ENCODE peak calls at places on chromosomes 1 and 21, in ten cellular contexts. One of them, this sample, is unnamed.

GRCh38 chr21:36247316-36247715 is 72.7 kb upstream of the MORC3 start:
- DNase-seq in posterior cingulate gyrus: no peak
- DNase-seq in T47D: no peak
- DNase-seq in progenitor cell of endocrine pancreas: no peak
- DNase-seq in iris pigment epithelial cell: peak
- DNase-seq in brain pericyte: no peak
- DNase-seq in activated CD8-positive, alpha-beta memory T cell treated with anti-CD3 and anti-CD28 coated beads, Interleukin-2, amount 50 U/mL, for 48 hours: no peak
- DNase-seq in effector memory CD8-positive, alpha-beta T cell: no peak
- DNase-seq in HFFc6: no peak
- DNase-seq in stimulated activated CD8-positive, alpha-beta memory T cell treated with anti-CD3 and anti-CD28 coated beads, Interleukin-7, amount 100 ng/mL, for 24 hours: no peak
- DNase-seq in this sample: no peak

GRCh38 chr1:215111916-215112315 is 29.4 kb downstream of the KCNK2 start:
- DNase-seq in brain pericyte: no peak
- DNase-seq in posterior cingulate gyrus: no peak
- DNase-seq in HFFc6: no peak
- DNase-seq in effector memory CD8-positive, alpha-beta T cell: no peak
- DNase-seq in iris pigment epithelial cell: no peak
- DNase-seq in stimulated activated CD8-positive, alpha-beta memory T cell treated with anti-CD3 and anti-CD28 coated beads, Interleukin-7, amount 100 ng/mL, for 24 hours: no peak
- DNase-seq in T47D: no peak
- DNase-seq in activated CD8-positive, alpha-beta memory T cell treated with anti-CD3 and anti-CD28 coated beads, Interleukin-2, amount 50 U/mL, for 48 hours: no peak
- DNase-seq in progenitor cell of endocrine pancreas: no peak
- DNase-seq in this sample: peak

GRCh38 chr1:223717695-223718363 is 5.5 kb downstream of the CAPN2 start:
- DNase-seq in posterior cingulate gyrus: no peak
- DNase-seq in iris pigment epithelial cell: no peak
- DNase-seq in progenitor cell of endocrine pancreas: no peak
- DNase-seq in stimulated activated CD8-positive, alpha-beta memory T cell treated with anti-CD3 and anti-CD28 coated beads, Interleukin-7, amount 100 ng/mL, for 24 hours: no peak
- DNase-seq in effector memory CD8-positive, alpha-beta T cell: no peak
- DNase-seq in activated CD8-positive, alpha-beta memory T cell treated with anti-CD3 and anti-CD28 coated beads, Interleukin-2, amount 50 U/mL, for 48 hours: no peak
- DNase-seq in T47D: no peak
- DNase-seq in HFFc6: peak
- DNase-seq in brain pericyte: no peak
- DNase-seq in this sample: no peak

GRCh38 chr1:162220009-162220539 is 150.6 kb downstream of the NOS1AP start:
- DNase-seq in progenitor cell of endocrine pancreas: no peak
- DNase-seq in stimulated activated CD8-positive, alpha-beta memory T cell treated with anti-CD3 and anti-CD28 coated beads, Interleukin-7, amount 100 ng/mL, for 24 hours: no peak
- DNase-seq in posterior cingulate gyrus: no peak
- DNase-seq in brain pericyte: no peak
- DNase-seq in iris pigment epithelial cell: no peak
- DNase-seq in activated CD8-positive, alpha-beta memory T cell treated with anti-CD3 and anti-CD28 coated beads, Interleukin-2, amount 50 U/mL, for 48 hours: no peak
- DNase-seq in HFFc6: no peak
- DNase-seq in T47D: no peak
- DNase-seq in effector memory CD8-positive, alpha-beta T cell: no peak
- DNase-seq in this sample: no peak

GRCh38 chr1:165352109-165352441 is 4.4 kb downstream of the LMX1A start:
- DNase-seq in iris pigment epithelial cell: no peak
- DNase-seq in stimulated activated CD8-positive, alpha-beta memory T cell treated with anti-CD3 and anti-CD28 coated beads, Interleukin-7, amount 100 ng/mL, for 24 hours: no peak
- DNase-seq in activated CD8-positive, alpha-beta memory T cell treated with anti-CD3 and anti-CD28 coated beads, Interleukin-2, amount 50 U/mL, for 48 hours: no peak
- DNase-seq in T47D: no peak
- DNase-seq in posterior cingulate gyrus: no peak
- DNase-seq in HFFc6: no peak
- DNase-seq in effector memory CD8-positive, alpha-beta T cell: no peak
- DNase-seq in brain pericyte: no peak
- DNase-seq in progenitor cell of endocrine pancreas: no peak
- DNase-seq in this sample: no peak

GRCh38 chr1:101284021-101284420 is 47.2 kb downstream of the S1PR1 start:
- DNase-seq in activated CD8-positive, alpha-beta memory T cell treated with anti-CD3 and anti-CD28 coated beads, Interleukin-2, amount 50 U/mL, for 48 hours: peak
- DNase-seq in progenitor cell of endocrine pancreas: no peak
- DNase-seq in stimulated activated CD8-positive, alpha-beta memory T cell treated with anti-CD3 and anti-CD28 coated beads, Interleukin-7, amount 100 ng/mL, for 24 hours: no peak
- DNase-seq in posterior cingulate gyrus: no peak
- DNase-seq in effector memory CD8-positive, alpha-beta T cell: peak
- DNase-seq in T47D: no peak
- DNase-seq in HFFc6: no peak
- DNase-seq in brain pericyte: no peak
- DNase-seq in iris pigment epithelial cell: no peak
- DNase-seq in this sample: peak

GRCh38 chr1:150613061-150613920 is 16.1 kb downstream of the ENSA start:
- DNase-seq in stimulated activated CD8-positive, alpha-beta memory T cell treated with anti-CD3 and anti-CD28 coated beads, Interleukin-7, amount 100 ng/mL, for 24 hours: no peak
- DNase-seq in brain pericyte: no peak
- DNase-seq in progenitor cell of endocrine pancreas: no peak
- DNase-seq in HFFc6: peak
- DNase-seq in effector memory CD8-positive, alpha-beta T cell: peak
- DNase-seq in iris pigment epithelial cell: peak
- DNase-seq in T47D: no peak
- DNase-seq in posterior cingulate gyrus: no peak
- DNase-seq in activated CD8-positive, alpha-beta memory T cell treated with anti-CD3 and anti-CD28 coated beads, Interleukin-2, amount 50 U/mL, for 48 hours: no peak
- DNase-seq in this sample: no peak

GRCh38 chr1:164756741-164757140 is 197.8 kb downstream of the PBX1 start:
- DNase-seq in effector memory CD8-positive, alpha-beta T cell: no peak
- DNase-seq in brain pericyte: no peak
- DNase-seq in stimulated activated CD8-positive, alpha-beta memory T cell treated with anti-CD3 and anti-CD28 coated beads, Interleukin-7, amount 100 ng/mL, for 24 hours: no peak
- DNase-seq in posterior cingulate gyrus: no peak
- DNase-seq in iris pigment epithelial cell: no peak
- DNase-seq in HFFc6: peak
- DNase-seq in progenitor cell of endocrine pancreas: no peak
- DNase-seq in T47D: no peak
- DNase-seq in activated CD8-positive, alpha-beta memory T cell treated with anti-CD3 and anti-CD28 coated beads, Interleukin-2, amount 50 U/mL, for 48 hours: no peak
- DNase-seq in this sample: no peak

GRCh38 chr1:7491818-7492173 is 279.3 kb upstream of the VAMP3 start:
- DNase-seq in progenitor cell of endocrine pancreas: no peak
- DNase-seq in posterior cingulate gyrus: no peak
- DNase-seq in T47D: no peak
- DNase-seq in activated CD8-positive, alpha-beta memory T cell treated with anti-CD3 and anti-CD28 coated beads, Interleukin-2, amount 50 U/mL, for 48 hours: no peak
- DNase-seq in HFFc6: no peak
- DNase-seq in iris pigment epithelial cell: no peak
- DNase-seq in effector memory CD8-positive, alpha-beta T cell: no peak
- DNase-seq in stimulated activated CD8-positive, alpha-beta memory T cell treated with anti-CD3 and anti-CD28 coated beads, Interleukin-7, amount 100 ng/mL, for 24 hours: no peak
- DNase-seq in brain pericyte: no peak
- DNase-seq in this sample: no peak

GRCh38 chr1:21752186-21752585 is 30.8 kb downstream of the USP48 start:
- DNase-seq in HFFc6: no peak
- DNase-seq in effector memory CD8-positive, alpha-beta T cell: no peak
- DNase-seq in T47D: no peak
- DNase-seq in stimulated activated CD8-positive, alpha-beta memory T cell treated with anti-CD3 and anti-CD28 coated beads, Interleukin-7, amount 100 ng/mL, for 24 hours: no peak
- DNase-seq in activated CD8-positive, alpha-beta memory T cell treated with anti-CD3 and anti-CD28 coated beads, Interleukin-2, amount 50 U/mL, for 48 hours: no peak
- DNase-seq in brain pericyte: no peak
- DNase-seq in posterior cingulate gyrus: no peak
- DNase-seq in iris pigment epithelial cell: no peak
- DNase-seq in progenitor cell of endocrine pancreas: no peak
- DNase-seq in this sample: no peak

GRCh38 chr1:98046031-98046641 is 125.3 kb upstream of the DPYD start:
- DNase-seq in stimulated activated CD8-positive, alpha-beta memory T cell treated with anti-CD3 and anti-CD28 coated beads, Interleukin-7, amount 100 ng/mL, for 24 hours: no peak
- DNase-seq in progenitor cell of endocrine pancreas: no peak
- DNase-seq in activated CD8-positive, alpha-beta memory T cell treated with anti-CD3 and anti-CD28 coated beads, Interleukin-2, amount 50 U/mL, for 48 hours: no peak
- DNase-seq in iris pigment epithelial cell: peak
- DNase-seq in effector memory CD8-positive, alpha-beta T cell: no peak
- DNase-seq in T47D: no peak
- DNase-seq in posterior cingulate gyrus: peak
- DNase-seq in brain pericyte: no peak
- DNase-seq in HFFc6: no peak
- DNase-seq in this sample: peak

GRCh38 chr1:241627453-241628329 is 12.5 kb downstream of the CHML start:
- DNase-seq in HFFc6: peak
- DNase-seq in T47D: peak
- DNase-seq in iris pigment epithelial cell: peak
- DNase-seq in effector memory CD8-positive, alpha-beta T cell: peak
- DNase-seq in activated CD8-positive, alpha-beta memory T cell treated with anti-CD3 and anti-CD28 coated beads, Interleukin-2, amount 50 U/mL, for 48 hours: no peak
- DNase-seq in stimulated activated CD8-positive, alpha-beta memory T cell treated with anti-CD3 and anti-CD28 coated beads, Interleukin-7, amount 100 ng/mL, for 24 hours: no peak
- DNase-seq in progenitor cell of endocrine pancreas: no peak
- DNase-seq in brain pericyte: no peak
- DNase-seq in posterior cingulate gyrus: no peak
- DNase-seq in this sample: no peak

GRCh38 chr1:43576521-43576920 is 45.8 kb downstream of the PTPRF start:
- DNase-seq in progenitor cell of endocrine pancreas: no peak
- DNase-seq in stimulated activated CD8-positive, alpha-beta memory T cell treated with anti-CD3 and anti-CD28 coated beads, Interleukin-7, amount 100 ng/mL, for 24 hours: no peak
- DNase-seq in HFFc6: no peak
- DNase-seq in effector memory CD8-positive, alpha-beta T cell: no peak
- DNase-seq in T47D: no peak
- DNase-seq in activated CD8-positive, alpha-beta memory T cell treated with anti-CD3 and anti-CD28 coated beads, Interleukin-2, amount 50 U/mL, for 48 hours: no peak
- DNase-seq in iris pigment epithelial cell: no peak
- DNase-seq in brain pericyte: no peak
- DNase-seq in posterior cingulate gyrus: no peak
- DNase-seq in this sample: no peak

GRCh38 chr1:200072636-200073285 is 45.3 kb downstream of the NR5A2 start:
- DNase-seq in HFFc6: no peak
- DNase-seq in T47D: peak
- DNase-seq in posterior cingulate gyrus: no peak
- DNase-seq in activated CD8-positive, alpha-beta memory T cell treated with anti-CD3 and anti-CD28 coated beads, Interleukin-2, amount 50 U/mL, for 48 hours: no peak
- DNase-seq in stimulated activated CD8-positive, alpha-beta memory T cell treated with anti-CD3 and anti-CD28 coated beads, Interleukin-7, amount 100 ng/mL, for 24 hours: no peak
- DNase-seq in brain pericyte: no peak
- DNase-seq in iris pigment epithelial cell: no peak
- DNase-seq in progenitor cell of endocrine pancreas: no peak
- DNase-seq in effector memory CD8-positive, alpha-beta T cell: no peak
- DNase-seq in this sample: no peak

GRCh38 chr1:171438441-171438840 is 46.9 kb upstream of the PRRC2C start:
- DNase-seq in T47D: no peak
- DNase-seq in posterior cingulate gyrus: no peak
- DNase-seq in stimulated activated CD8-positive, alpha-beta memory T cell treated with anti-CD3 and anti-CD28 coated beads, Interleukin-7, amount 100 ng/mL, for 24 hours: no peak
- DNase-seq in activated CD8-positive, alpha-beta memory T cell treated with anti-CD3 and anti-CD28 coated beads, Interleukin-2, amount 50 U/mL, for 48 hours: no peak
- DNase-seq in effector memory CD8-positive, alpha-beta T cell: no peak
- DNase-seq in brain pericyte: peak
- DNase-seq in progenitor cell of endocrine pancreas: no peak
- DNase-seq in iris pigment epithelial cell: peak
- DNase-seq in HFFc6: peak
- DNase-seq in this sample: no peak

GRCh38 chr1:6248798-6249731 is 5.1 kb downstream of the HES3 start:
- DNase-seq in posterior cingulate gyrus: no peak
- DNase-seq in HFFc6: no peak
- DNase-seq in stimulated activated CD8-positive, alpha-beta memory T cell treated with anti-CD3 and anti-CD28 coated beads, Interleukin-7, amount 100 ng/mL, for 24 hours: no peak
- DNase-seq in iris pigment epithelial cell: peak
- DNase-seq in T47D: no peak
- DNase-seq in activated CD8-positive, alpha-beta memory T cell treated with anti-CD3 and anti-CD28 coated beads, Interleukin-2, amount 50 U/mL, for 48 hours: no peak
- DNase-seq in progenitor cell of endocrine pancreas: no peak
- DNase-seq in brain pericyte: no peak
- DNase-seq in effector memory CD8-positive, alpha-beta T cell: no peak
- DNase-seq in this sample: peak

GRCh38 chr1:176843352-176844297 is 320.9 kb downstream of the ASTN1 start:
- DNase-seq in HFFc6: peak
- DNase-seq in progenitor cell of endocrine pancreas: peak
- DNase-seq in stimulated activated CD8-positive, alpha-beta memory T cell treated with anti-CD3 and anti-CD28 coated beads, Interleukin-7, amount 100 ng/mL, for 24 hours: no peak
- DNase-seq in posterior cingulate gyrus: no peak
- DNase-seq in effector memory CD8-positive, alpha-beta T cell: no peak
- DNase-seq in activated CD8-positive, alpha-beta memory T cell treated with anti-CD3 and anti-CD28 coated beads, Interleukin-2, amount 50 U/mL, for 48 hours: no peak
- DNase-seq in iris pigment epithelial cell: peak
- DNase-seq in T47D: peak
- DNase-seq in brain pericyte: no peak
- DNase-seq in this sample: peak

GRCh38 chr1:236950365-236950764 is 53.9 kb downstream of the MT1HL1 start:
- DNase-seq in HFFc6: no peak
- DNase-seq in posterior cingulate gyrus: no peak
- DNase-seq in brain pericyte: no peak
- DNase-seq in stimulated activated CD8-positive, alpha-beta memory T cell treated with anti-CD3 and anti-CD28 coated beads, Interleukin-7, amount 100 ng/mL, for 24 hours: no peak
- DNase-seq in iris pigment epithelial cell: no peak
- DNase-seq in activated CD8-positive, alpha-beta memory T cell treated with anti-CD3 and anti-CD28 coated beads, Interleukin-2, amount 50 U/mL, for 48 hours: no peak
- DNase-seq in progenitor cell of endocrine pancreas: no peak
- DNase-seq in T47D: no peak
- DNase-seq in effector memory CD8-positive, alpha-beta T cell: no peak
- DNase-seq in this sample: no peak

GRCh38 chr1:20496241-20496661 is 10.2 kb upstream of the CAMK2N1 start:
- DNase-seq in iris pigment epithelial cell: peak
- DNase-seq in effector memory CD8-positive, alpha-beta T cell: no peak
- DNase-seq in brain pericyte: no peak
- DNase-seq in posterior cingulate gyrus: no peak
- DNase-seq in T47D: no peak
- DNase-seq in activated CD8-positive, alpha-beta memory T cell treated with anti-CD3 and anti-CD28 coated beads, Interleukin-2, amount 50 U/mL, for 48 hours: no peak
- DNase-seq in progenitor cell of endocrine pancreas: no peak
- DNase-seq in stimulated activated CD8-positive, alpha-beta memory T cell treated with anti-CD3 and anti-CD28 coated beads, Interleukin-7, amount 100 ng/mL, for 24 hours: no peak
- DNase-seq in HFFc6: peak
- DNase-seq in this sample: no peak

GRCh38 chr1:30749691-30750583 is 7.6 kb downstream of the LAPTM5 start:
- DNase-seq in effector memory CD8-positive, alpha-beta T cell: peak
- DNase-seq in activated CD8-positive, alpha-beta memory T cell treated with anti-CD3 and anti-CD28 coated beads, Interleukin-2, amount 50 U/mL, for 48 hours: peak
- DNase-seq in posterior cingulate gyrus: no peak
- DNase-seq in iris pigment epithelial cell: no peak
- DNase-seq in stimulated activated CD8-positive, alpha-beta memory T cell treated with anti-CD3 and anti-CD28 coated beads, Interleukin-7, amount 100 ng/mL, for 24 hours: no peak
- DNase-seq in T47D: no peak
- DNase-seq in progenitor cell of endocrine pancreas: no peak
- DNase-seq in HFFc6: no peak
- DNase-seq in brain pericyte: no peak
- DNase-seq in this sample: no peak

GRCh38 chr1:2449636-2450454 is 26.2 kb upstream of the PLCH2 start:
- DNase-seq in progenitor cell of endocrine pancreas: no peak
- DNase-seq in stimulated activated CD8-positive, alpha-beta memory T cell treated with anti-CD3 and anti-CD28 coated beads, Interleukin-7, amount 100 ng/mL, for 24 hours: no peak
- DNase-seq in posterior cingulate gyrus: no peak
- DNase-seq in activated CD8-positive, alpha-beta memory T cell treated with anti-CD3 and anti-CD28 coated beads, Interleukin-2, amount 50 U/mL, for 48 hours: no peak
- DNase-seq in HFFc6: no peak
- DNase-seq in T47D: no peak
- DNase-seq in effector memory CD8-positive, alpha-beta T cell: no peak
- DNase-seq in iris pigment epithelial cell: no peak
- DNase-seq in brain pericyte: no peak
- DNase-seq in this sample: no peak

GRCh38 chr1:219771039-219771438 is 157.3 kb downstream of the SLC30A10 start:
- DNase-seq in HFFc6: peak
- DNase-seq in posterior cingulate gyrus: no peak
- DNase-seq in iris pigment epithelial cell: peak
- DNase-seq in activated CD8-positive, alpha-beta memory T cell treated with anti-CD3 and anti-CD28 coated beads, Interleukin-2, amount 50 U/mL, for 48 hours: no peak
- DNase-seq in stimulated activated CD8-positive, alpha-beta memory T cell treated with anti-CD3 and anti-CD28 coated beads, Interleukin-7, amount 100 ng/mL, for 24 hours: no peak
- DNase-seq in effector memory CD8-positive, alpha-beta T cell: no peak
- DNase-seq in brain pericyte: peak
- DNase-seq in T47D: no peak
- DNase-seq in progenitor cell of endocrine pancreas: no peak
- DNase-seq in this sample: no peak

GRCh38 chr1:46466477-46467182 is 23.0 kb upstream of the DMBX1 start:
- DNase-seq in activated CD8-positive, alpha-beta memory T cell treated with anti-CD3 and anti-CD28 coated beads, Interleukin-2, amount 50 U/mL, for 48 hours: peak
- DNase-seq in posterior cingulate gyrus: peak
- DNase-seq in brain pericyte: no peak
- DNase-seq in T47D: no peak
- DNase-seq in effector memory CD8-positive, alpha-beta T cell: no peak
- DNase-seq in HFFc6: no peak
- DNase-seq in iris pigment epithelial cell: no peak
- DNase-seq in stimulated activated CD8-positive, alpha-beta memory T cell treated with anti-CD3 and anti-CD28 coated beads, Interleukin-7, amount 100 ng/mL, for 24 hours: no peak
- DNase-seq in progenitor cell of endocrine pancreas: no peak
- DNase-seq in this sample: peak

GRCh38 chr1:32186077-32186476 is 6.6 kb downstream of the TXLNA start:
- DNase-seq in progenitor cell of endocrine pancreas: no peak
- DNase-seq in activated CD8-positive, alpha-beta memory T cell treated with anti-CD3 and anti-CD28 coated beads, Interleukin-2, amount 50 U/mL, for 48 hours: no peak
- DNase-seq in iris pigment epithelial cell: no peak
- DNase-seq in brain pericyte: no peak
- DNase-seq in T47D: no peak
- DNase-seq in effector memory CD8-positive, alpha-beta T cell: no peak
- DNase-seq in HFFc6: no peak
- DNase-seq in posterior cingulate gyrus: no peak
- DNase-seq in stimulated activated CD8-positive, alpha-beta memory T cell treated with anti-CD3 and anti-CD28 coated beads, Interleukin-7, amount 100 ng/mL, for 24 hours: no peak
- DNase-seq in this sample: no peak

GRCh38 chr1:180343931-180344406 is 113.9 kb downstream of the LHX4 start:
- DNase-seq in HFFc6: peak
- DNase-seq in iris pigment epithelial cell: peak
- DNase-seq in posterior cingulate gyrus: no peak
- DNase-seq in stimulated activated CD8-positive, alpha-beta memory T cell treated with anti-CD3 and anti-CD28 coated beads, Interleukin-7, amount 100 ng/mL, for 24 hours: no peak
- DNase-seq in progenitor cell of endocrine pancreas: no peak
- DNase-seq in activated CD8-positive, alpha-beta memory T cell treated with anti-CD3 and anti-CD28 coated beads, Interleukin-2, amount 50 U/mL, for 48 hours: no peak
- DNase-seq in brain pericyte: no peak
- DNase-seq in T47D: peak
- DNase-seq in effector memory CD8-positive, alpha-beta T cell: no peak
- DNase-seq in this sample: no peak

GRCh38 chr1:159826436-159827101 is at the start of gene SLAMF8:
- DNase-seq in posterior cingulate gyrus: no peak
- DNase-seq in T47D: no peak
- DNase-seq in iris pigment epithelial cell: peak
- DNase-seq in HFFc6: no peak
- DNase-seq in stimulated activated CD8-positive, alpha-beta memory T cell treated with anti-CD3 and anti-CD28 coated beads, Interleukin-7, amount 100 ng/mL, for 24 hours: peak
- DNase-seq in effector memory CD8-positive, alpha-beta T cell: peak
- DNase-seq in brain pericyte: no peak
- DNase-seq in activated CD8-positive, alpha-beta memory T cell treated with anti-CD3 and anti-CD28 coated beads, Interleukin-2, amount 50 U/mL, for 48 hours: peak
- DNase-seq in progenitor cell of endocrine pancreas: no peak
- DNase-seq in this sample: no peak

GRCh38 chr1:57470028-57470427 is 46.2 kb upstream of the DAB1 start:
- DNase-seq in posterior cingulate gyrus: no peak
- DNase-seq in HFFc6: peak
- DNase-seq in effector memory CD8-positive, alpha-beta T cell: no peak
- DNase-seq in T47D: no peak
- DNase-seq in iris pigment epithelial cell: peak
- DNase-seq in stimulated activated CD8-positive, alpha-beta memory T cell treated with anti-CD3 and anti-CD28 coated beads, Interleukin-7, amount 100 ng/mL, for 24 hours: no peak
- DNase-seq in activated CD8-positive, alpha-beta memory T cell treated with anti-CD3 and anti-CD28 coated beads, Interleukin-2, amount 50 U/mL, for 48 hours: no peak
- DNase-seq in brain pericyte: no peak
- DNase-seq in progenitor cell of endocrine pancreas: no peak
- DNase-seq in this sample: no peak

GRCh38 chr21:37136261-37136660 is 63.2 kb downstream of the TTC3 start:
- DNase-seq in effector memory CD8-positive, alpha-beta T cell: no peak
- DNase-seq in progenitor cell of endocrine pancreas: no peak
- DNase-seq in stimulated activated CD8-positive, alpha-beta memory T cell treated with anti-CD3 and anti-CD28 coated beads, Interleukin-7, amount 100 ng/mL, for 24 hours: no peak
- DNase-seq in activated CD8-positive, alpha-beta memory T cell treated with anti-CD3 and anti-CD28 coated beads, Interleukin-2, amount 50 U/mL, for 48 hours: no peak
- DNase-seq in brain pericyte: no peak
- DNase-seq in T47D: no peak
- DNase-seq in iris pigment epithelial cell: no peak
- DNase-seq in posterior cingulate gyrus: no peak
- DNase-seq in HFFc6: no peak
- DNase-seq in this sample: no peak

This sample was measured in ecto neural progenitor cell.